ENCODE peak calls at places on chromosomes 1 and 21, in eight cellular contexts. Y, E, C, J, N, L, R and V are unnamed samples.

GRCh38 chr1:150256549-150257341 is 829 bp upstream of the CA14 start:
- DNase-seq in E (peak), Y (no peak), L (no peak), N (no peak), C (peak), J (peak), R (peak), V (peak)

GRCh38 chr1:168141986-168142385 is 5.3 kb upstream of the GPR161 start:
- DNase-seq in N (no peak), Y (no peak), L (no peak), J (peak), C (no peak), E (no peak), R (no peak), V (no peak)

GRCh38 chr1:213549982-213550381 is 437.8 kb upstream of the PROX1 start:
- DNase-seq in R (no peak), E (no peak), Y (no peak), J (no peak), C (no peak), L (no peak), N (no peak), V (no peak)

GRCh38 chr1:226002667-226003501 is 3.7 kb upstream of the SDE2 start:
- DNase-seq in J (peak), C (peak), R (peak), N (no peak), Y (peak), E (peak), L (no peak), V (peak)

GRCh38 chr1:183676515-183677189 is 23.5 kb upstream of the APOBEC4 start:
- DNase-seq in J (peak), Y (no peak), E (peak), C (no peak), R (peak), N (no peak), L (no peak), V (no peak)

GRCh38 chr1:168321945-168322344 is 41.3 kb downstream of the TBX19 start:
- DNase-seq in E (peak), Y (no peak), J (peak), N (no peak), C (no peak), L (no peak), R (peak), V (no peak)

GRCh38 chr1:101337968-101338367 is 101.1 kb downstream of the S1PR1 start:
- DNase-seq in J (no peak), Y (no peak), R (no peak), N (no peak), E (no peak), C (no peak), L (no peak), V (no peak)

GRCh38 chr1:58764294-58764978 is 19.4 kb downstream of the JUN start:
- DNase-seq in E (peak), R (peak), L (no peak), C (no peak), N (no peak), J (no peak), Y (no peak), V (no peak)

GRCh38 chr1:85321237-85321964 is 45.0 kb upstream of the BCL10 start:
- DNase-seq in N (no peak), C (no peak), J (no peak), R (peak), L (no peak), E (peak), Y (no peak), V (no peak)

GRCh38 chr1:2457444-2457843 is 18.6 kb upstream of the PLCH2 start:
- DNase-seq in N (no peak), E (no peak), L (no peak), R (no peak), Y (no peak), J (no peak), C (no peak), V (no peak)

GRCh38 chr1:2460996-2461751 is 14.9 kb upstream of the PLCH2 start:
- DNase-seq in J (no peak), R (no peak), N (no peak), Y (no peak), C (no peak), E (no peak), L (no peak), V (no peak)

GRCh38 chr1:2462819-2463218 is 13.3 kb upstream of the PLCH2 start:
- DNase-seq in E (no peak), C (no peak), N (no peak), Y (no peak), J (peak), R (no peak), L (no peak), V (no peak)

GRCh38 chr1:2460203-2460602 is 15.9 kb upstream of the PLCH2 start:
- DNase-seq in C (no peak), J (no peak), E (no peak), R (no peak), N (no peak), Y (no peak), L (no peak), V (no peak)

GRCh38 chr1:2459757-2460156 is 16.3 kb upstream of the PLCH2 start:
- DNase-seq in R (peak), J (peak), E (peak), Y (peak), L (no peak), C (no peak), N (no peak), V (no peak)
- TF ChIP-seq CTCF in R (peak), J (peak), E (no peak), Y (peak), L (no peak), C (no peak), N (no peak), V (no peak)

DNA sequence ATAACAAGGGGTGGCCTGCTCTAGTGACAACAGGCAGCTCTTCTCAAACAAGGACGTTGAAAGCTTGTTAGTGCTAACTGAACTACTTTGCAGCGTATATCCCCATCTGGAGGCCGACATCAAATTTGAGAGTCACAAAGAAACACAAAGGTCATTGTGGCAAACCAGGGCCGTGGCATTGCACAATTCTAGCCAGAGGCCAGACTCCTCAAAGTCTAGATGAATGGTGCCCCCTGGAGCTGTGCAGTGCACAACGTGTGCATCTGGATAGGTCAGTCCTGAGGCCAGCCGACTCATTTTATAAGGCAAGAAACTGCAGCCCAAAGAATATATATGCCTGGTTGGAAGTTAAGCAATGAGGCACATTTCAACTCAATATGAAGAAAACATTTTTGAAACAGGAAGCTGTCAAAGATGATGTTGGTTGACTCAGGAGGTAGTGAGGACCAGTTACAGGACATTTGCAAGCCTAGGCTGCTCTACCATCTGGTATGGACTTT is 459.3 kb upstream of the RUNX1 start:
- DNase-seq in N (no peak), Y (peak), J (no peak), E (peak), R (peak), L (no peak), C (no peak), V (peak)
- TF ChIP-seq CTCF in N (no peak), Y (peak), J (peak), E (peak), R (peak), L (no peak), C (no peak), V (no peak)

DNA sequence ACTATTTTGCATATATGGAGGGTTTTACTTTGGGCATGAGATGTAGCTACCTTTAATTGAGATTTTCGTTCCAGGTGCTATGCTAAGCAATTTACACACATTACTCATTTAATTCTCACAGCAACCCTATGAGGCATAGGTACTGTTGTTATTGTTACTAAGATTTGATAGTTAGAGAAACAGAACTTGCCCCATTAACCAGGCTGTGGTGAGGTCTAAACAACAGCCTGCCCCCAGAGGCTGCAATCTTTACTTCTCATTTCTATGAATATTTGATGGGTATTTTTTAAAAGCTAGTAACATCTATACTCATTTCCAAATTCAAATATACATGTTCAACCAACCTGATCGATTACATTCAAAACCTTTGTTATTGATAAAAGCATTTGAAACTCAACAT is 155.6 kb downstream of the GALNT2 start:
- DNase-seq in E (no peak), N (no peak), J (no peak), R (peak), C (no peak), Y (no peak), L (no peak), V (no peak)
- TF ChIP-seq CTCF in E (no peak), N (no peak), J (peak), R (peak), C (no peak), Y (no peak), L (no peak), V (no peak)

DNA sequence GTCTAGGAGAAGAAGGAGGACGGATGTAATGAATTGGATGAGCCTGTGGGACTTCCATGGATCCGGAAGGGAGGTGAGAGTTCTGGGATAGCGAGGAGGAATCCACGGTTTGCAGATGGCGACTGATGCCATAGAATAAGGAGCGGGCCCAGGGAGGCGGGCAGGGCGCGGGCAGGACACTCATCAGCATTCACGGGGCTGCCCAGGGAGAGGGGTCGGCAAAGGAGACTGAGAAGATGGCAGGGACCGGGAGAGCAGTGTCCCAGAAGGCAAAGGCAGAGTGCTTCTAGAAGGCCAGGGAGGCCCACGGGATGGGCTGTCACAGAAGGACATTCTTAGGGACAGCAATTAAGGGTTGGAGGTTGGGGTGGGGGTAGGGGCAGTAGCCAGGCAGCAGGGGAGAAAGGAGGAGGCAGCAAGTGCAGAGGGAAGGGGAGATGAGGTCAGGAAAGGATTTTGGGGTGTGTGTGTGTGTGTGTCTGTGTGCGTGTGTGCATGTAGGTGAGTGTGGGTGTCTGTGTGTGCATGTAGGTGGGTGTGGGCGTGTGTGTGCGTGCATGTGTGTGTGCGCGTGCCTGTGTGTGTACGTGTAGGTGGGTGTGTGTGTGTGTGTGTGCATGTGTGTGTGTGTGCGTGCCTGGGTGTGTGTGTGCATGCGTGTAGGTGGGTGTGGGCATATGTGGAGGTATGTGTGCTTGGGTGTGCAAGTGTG is 1.1 kb upstream of the COL8A2 start:
- DNase-seq in Y (no peak), L (no peak), C (no peak), E (no peak), R (no peak), J (no peak), N (no peak), V (no peak)
- TF ChIP-seq CTCF in Y (no peak), L (no peak), C (no peak), E (no peak), R (no peak), J (no peak), N (no peak), V (no peak)

GRCh38 chr21:43717967-43718871 is 710 bp upstream of the PDXK start:
- DNase-seq in E (no peak), N (no peak), R (no peak), L (no peak), C (peak), Y (no peak), J (no peak), V (no peak)

GRCh38 chr21:43719748-43720538 is 1.0 kb downstream of the PDXK start:
- DNase-seq in L (no peak), E (peak), R (no peak), C (no peak), J (no peak), Y (no peak), N (no peak), V (no peak)

GRCh38 chr21:43717166-43717853 is 1.6 kb upstream of the PDXK start:
- DNase-seq in R (no peak), J (no peak), E (no peak), L (no peak), N (no peak), Y (no peak), C (no peak), V (no peak)

GRCh38 chr21:43720539-43721224 is 1.8 kb downstream of the PDXK start:
- DNase-seq in C (no peak), R (no peak), L (no peak), E (no peak), J (no peak), Y (no peak), N (no peak), V (no peak)

DNA sequence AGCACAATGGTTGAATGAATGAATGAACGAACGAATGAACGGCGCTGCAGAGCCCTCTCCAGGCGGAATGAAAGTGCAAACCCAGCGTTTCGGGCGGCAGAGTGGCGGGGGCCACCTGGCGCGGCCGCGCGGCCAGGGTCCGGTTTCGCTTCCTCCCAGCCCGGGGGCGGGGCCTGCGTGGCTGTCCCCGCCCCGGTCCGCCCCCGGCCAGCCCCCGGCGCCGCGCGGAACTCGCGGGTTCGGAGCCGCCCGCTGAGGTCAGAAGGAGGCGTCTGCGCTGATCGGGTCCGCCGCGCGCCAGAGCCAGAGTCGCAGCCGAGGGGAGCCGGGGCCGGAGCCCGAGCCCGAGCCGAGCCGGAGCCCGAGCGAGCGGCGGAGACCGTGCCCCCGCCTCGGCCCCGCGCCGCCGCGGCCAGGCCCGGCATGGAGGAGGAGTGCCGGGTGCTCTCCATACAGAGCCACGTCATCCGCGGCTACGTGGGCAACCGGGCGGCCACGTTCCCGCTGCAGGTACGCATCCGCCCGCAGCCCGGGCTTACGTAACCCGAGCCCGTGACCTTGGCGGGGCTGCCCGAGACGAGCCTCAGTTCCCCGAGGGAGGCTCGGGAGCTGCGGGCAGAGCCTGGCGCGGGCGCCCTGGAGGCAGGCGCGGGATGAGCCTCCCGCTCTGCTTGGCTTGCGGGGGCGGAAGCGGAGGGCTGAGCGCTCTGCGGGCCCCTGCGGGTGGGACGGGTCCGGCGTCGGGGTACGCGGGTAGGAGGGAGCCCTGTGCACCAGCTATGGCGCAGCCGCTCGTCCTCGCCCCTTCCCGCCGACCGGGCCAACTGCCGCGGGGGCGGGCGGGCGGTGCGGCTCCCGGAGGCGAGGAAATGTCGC is at the start of gene PDXK:
- DNase-seq in N (peak), R (peak), Y (peak), J (peak), E (peak), L (no peak), C (peak), V (peak)
- TF ChIP-seq CTCF in N (no peak), R (peak), Y (no peak), J (peak), E (no peak), L (no peak), C (no peak), V (no peak)

GRCh38 chr1:156767879-156768608 is 709 bp downstream of the PRCC start:
- DNase-seq in E (peak), Y (peak), L (no peak), J (peak), N (no peak), C (no peak), R (peak), V (peak)

GRCh38 chr1:156765664-156766063 is 1.7 kb upstream of the PRCC start:
- DNase-seq in R (no peak), E (no peak), L (no peak), C (no peak), Y (no peak), J (no peak), N (no peak), V (no peak)

GRCh38 chr1:156766288-156767100 is 841 bp upstream of the PRCC start:
- DNase-seq in E (peak), N (no peak), L (no peak), C (no peak), J (no peak), Y (no peak), R (peak), V (no peak)

GRCh38 chr1:156768610-156769295 is 1.4 kb downstream of the PRCC start:
- DNase-seq in Y (no peak), R (no peak), E (no peak), N (no peak), L (no peak), J (no peak), C (no peak), V (no peak)

DNA sequence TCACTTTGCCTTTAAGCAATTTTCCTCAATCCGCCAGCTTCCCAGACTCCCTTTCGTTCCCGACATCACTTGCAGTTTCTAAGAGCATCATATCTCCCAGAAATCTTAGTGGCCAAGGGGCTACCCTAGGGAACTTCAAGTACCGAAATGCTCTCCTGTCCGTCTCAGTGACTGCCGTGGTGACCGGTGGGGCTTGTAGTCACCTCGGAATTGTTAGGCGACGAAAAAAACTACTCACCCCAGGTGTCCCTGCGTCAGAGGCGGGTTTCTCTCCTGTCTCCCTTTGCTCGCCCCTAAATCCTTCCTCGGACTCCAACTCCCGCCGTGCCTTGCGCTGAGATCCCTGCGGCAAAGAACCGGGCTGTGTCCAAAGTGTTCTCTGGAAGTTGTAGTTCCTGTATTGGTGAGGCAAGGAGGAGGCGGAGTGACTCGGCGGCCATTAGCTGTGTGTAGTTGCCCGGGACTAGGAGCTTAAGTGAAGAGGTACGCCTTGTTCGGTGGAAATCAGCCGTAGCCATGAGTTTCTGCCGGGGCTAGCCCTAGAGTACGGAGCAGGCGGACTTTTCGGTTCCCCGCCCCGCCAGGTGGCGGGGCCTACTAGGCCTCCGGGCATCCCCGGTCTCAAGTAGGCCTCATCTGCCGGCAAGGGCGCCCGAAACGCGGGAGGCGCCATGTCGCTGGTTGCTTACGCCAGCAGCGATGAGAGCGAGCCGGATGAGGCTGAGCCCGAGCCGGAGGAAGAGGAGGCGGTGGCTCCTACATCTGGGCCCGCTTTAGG is at the start of gene PRCC:
- DNase-seq in Y (peak), L (peak), C (peak), J (peak), E (peak), R (peak), N (peak), V (peak)
- TF ChIP-seq CTCF in Y (no peak), L (no peak), C (no peak), J (no peak), E (no peak), R (no peak), N (no peak), V (no peak)

GRCh38 chr1:6474815-6475282 is 8.9 kb upstream of the TNFRSF25 start:
- DNase-seq in J (no peak), L (no peak), N (no peak), R (no peak), E (no peak), Y (no peak), C (no peak), V (no peak)

GRCh38 chr1:6473974-6474814 is 8.2 kb upstream of the TNFRSF25 start:
- DNase-seq in R (no peak), C (no peak), E (no peak), Y (no peak), N (no peak), L (no peak), J (no peak), V (no peak)

GRCh38 chr1:6477039-6477820 is 11.3 kb upstream of the TNFRSF25 start:
- DNase-seq in Y (no peak), J (no peak), N (no peak), R (no peak), E (no peak), L (no peak), C (no peak), V (no peak)

GRCh38 chr1:6476483-6476882 is 10.5 kb upstream of the TNFRSF25 start:
- DNase-seq in C (no peak), Y (no peak), J (no peak), N (no peak), L (no peak), R (no peak), E (no peak), V (no peak)

DNA sequence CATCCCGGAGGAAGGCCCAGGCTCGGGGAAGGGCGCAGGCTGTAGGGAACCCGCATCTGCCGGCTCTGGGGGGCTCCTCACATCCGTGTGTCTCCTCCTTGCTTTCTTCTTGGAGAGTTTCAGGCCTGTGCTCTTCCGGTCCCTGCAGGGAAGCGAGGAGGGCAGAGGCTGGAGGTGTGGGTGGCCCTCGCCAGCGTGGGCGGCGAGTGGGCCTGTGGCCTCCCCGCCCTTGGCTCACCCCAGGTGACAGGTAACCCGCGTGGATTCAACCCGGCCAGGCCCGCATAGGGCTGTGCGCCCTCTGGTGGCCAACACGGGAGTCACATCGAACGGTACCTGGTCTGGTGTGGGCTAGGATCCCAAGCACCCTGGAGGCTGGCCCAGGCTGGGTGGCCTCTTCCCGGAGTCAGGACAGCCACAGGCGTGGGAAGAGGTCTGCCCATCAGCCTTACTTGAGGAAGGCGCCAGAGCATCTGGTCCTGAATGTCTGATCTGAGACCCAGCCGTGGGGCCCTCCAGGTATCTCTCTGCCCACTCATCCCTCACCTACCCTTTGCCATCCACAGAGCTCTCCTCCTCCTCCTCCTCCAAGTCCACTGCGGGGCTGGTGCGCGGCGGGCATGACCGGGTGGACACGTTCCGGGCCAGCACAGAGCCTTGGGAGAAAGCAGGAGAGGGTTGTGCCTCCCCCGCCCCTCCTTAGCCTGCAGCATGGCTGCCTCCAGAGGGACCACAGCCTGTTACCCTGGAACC is 9.6 kb upstream of the TNFRSF25 start:
- DNase-seq in E (peak), N (peak), R (peak), C (peak), J (peak), L (no peak), Y (peak), V (peak)
- TF ChIP-seq CTCF in E (peak), N (peak), R (peak), C (peak), J (peak), L (peak), Y (peak), V (peak)